ENCODE peak calls at places on chromosome 7, in seven cellular contexts. One of them, this sample, is unnamed.

GRCh38 chr7:141409219-141409618 is 142.0 kb upstream of the AGK start:
- DNase-seq in astrocyte of the spinal cord: no peak
- DNase-seq in astrocyte of the cerebellum: no peak
- DNase-seq in HL-60: no peak
- DNase-seq in heart left ventricle: no peak
- DNase-seq in fibroblast of pulmonary artery: no peak
- DNase-seq in neural progenitor cell: no peak
- DNase-seq in this sample: no peak

GRCh38 chr7:1814089-1814811 is 144.2 kb downstream of the ELFN1 start:
- DNase-seq in astrocyte of the spinal cord: no peak
- DNase-seq in astrocyte of the cerebellum: no peak
- DNase-seq in HL-60: no peak
- DNase-seq in heart left ventricle: no peak
- DNase-seq in fibroblast of pulmonary artery: no peak
- DNase-seq in neural progenitor cell: no peak
- DNase-seq in this sample: no peak

GRCh38 chr7:30068117-30068516 is 39.9 kb downstream of the PLEKHA8 start:
- DNase-seq in astrocyte of the spinal cord: peak
- DNase-seq in astrocyte of the cerebellum: peak
- DNase-seq in HL-60: no peak
- DNase-seq in heart left ventricle: no peak
- DNase-seq in fibroblast of pulmonary artery: peak
- DNase-seq in neural progenitor cell: no peak
- DNase-seq in this sample: no peak

GRCh38 chr7:28998110-28998509 is 40.0 kb upstream of the TRIL start:
- DNase-seq in astrocyte of the spinal cord: no peak
- DNase-seq in astrocyte of the cerebellum: no peak
- DNase-seq in HL-60: no peak
- DNase-seq in heart left ventricle: no peak
- DNase-seq in fibroblast of pulmonary artery: no peak
- DNase-seq in neural progenitor cell: peak
- DNase-seq in this sample: no peak

GRCh38 chr7:86013662-86014061 is 630.0 kb upstream of the GRM3 start:
- DNase-seq in astrocyte of the spinal cord: no peak
- DNase-seq in astrocyte of the cerebellum: no peak
- DNase-seq in HL-60: no peak
- DNase-seq in heart left ventricle: no peak
- DNase-seq in fibroblast of pulmonary artery: no peak
- DNase-seq in neural progenitor cell: no peak
- DNase-seq in this sample: no peak

GRCh38 chr7:90455163-90456030 is 14.0 kb upstream of the PTTG1IP2 start:
- DNase-seq in astrocyte of the spinal cord: peak
- DNase-seq in astrocyte of the cerebellum: peak
- DNase-seq in HL-60: peak
- DNase-seq in heart left ventricle: no peak
- DNase-seq in fibroblast of pulmonary artery: peak
- DNase-seq in neural progenitor cell: peak
- DNase-seq in this sample: peak

GRCh38 chr7:53418834-53419482 is 383.5 kb downstream of the POM121L12 start:
- DNase-seq in astrocyte of the spinal cord: no peak
- DNase-seq in astrocyte of the cerebellum: no peak
- DNase-seq in HL-60: no peak
- DNase-seq in heart left ventricle: no peak
- DNase-seq in fibroblast of pulmonary artery: no peak
- DNase-seq in neural progenitor cell: no peak
- DNase-seq in this sample: no peak

GRCh38 chr7:44282601-44283171 is 42.7 kb downstream of the CAMK2B start:
- DNase-seq in astrocyte of the spinal cord: no peak
- DNase-seq in astrocyte of the cerebellum: no peak
- DNase-seq in HL-60: no peak
- DNase-seq in heart left ventricle: peak
- DNase-seq in fibroblast of pulmonary artery: no peak
- DNase-seq in neural progenitor cell: no peak
- DNase-seq in this sample: no peak

GRCh38 chr7:157097569-157097968 is 41.2 kb upstream of the UBE3C start:
- DNase-seq in astrocyte of the spinal cord: no peak
- DNase-seq in astrocyte of the cerebellum: no peak
- DNase-seq in HL-60: no peak
- DNase-seq in heart left ventricle: no peak
- DNase-seq in fibroblast of pulmonary artery: no peak
- DNase-seq in neural progenitor cell: no peak
- DNase-seq in this sample: no peak

GRCh38 chr7:51132661-51133060 is 183.9 kb downstream of the COBL start:
- DNase-seq in astrocyte of the spinal cord: no peak
- DNase-seq in astrocyte of the cerebellum: no peak
- DNase-seq in HL-60: no peak
- DNase-seq in heart left ventricle: no peak
- DNase-seq in fibroblast of pulmonary artery: no peak
- DNase-seq in neural progenitor cell: no peak
- DNase-seq in this sample: no peak

GRCh38 chr7:145732521-145732920 is 384.1 kb upstream of the CNTNAP2 start:
- DNase-seq in astrocyte of the spinal cord: no peak
- DNase-seq in astrocyte of the cerebellum: no peak
- DNase-seq in HL-60: no peak
- DNase-seq in heart left ventricle: no peak
- DNase-seq in fibroblast of pulmonary artery: no peak
- DNase-seq in neural progenitor cell: no peak
- DNase-seq in this sample: no peak

GRCh38 chr7:42224391-42225003 is 12.5 kb downstream of the GLI3 start:
- DNase-seq in astrocyte of the spinal cord: no peak
- DNase-seq in astrocyte of the cerebellum: no peak
- DNase-seq in HL-60: no peak
- DNase-seq in heart left ventricle: no peak
- DNase-seq in fibroblast of pulmonary artery: no peak
- DNase-seq in neural progenitor cell: peak
- DNase-seq in this sample: no peak

GRCh38 chr7:55411844-55412243 is 46.7 kb downstream of the LANCL2 start:
- DNase-seq in astrocyte of the spinal cord: no peak
- DNase-seq in astrocyte of the cerebellum: no peak
- DNase-seq in HL-60: no peak
- DNase-seq in heart left ventricle: no peak
- DNase-seq in fibroblast of pulmonary artery: no peak
- DNase-seq in neural progenitor cell: no peak
- DNase-seq in this sample: no peak
- TF ChIP-seq CTCF in astrocyte of the spinal cord: no peak
- TF ChIP-seq CTCF in astrocyte of the cerebellum: no peak
- TF ChIP-seq CTCF in HL-60: no peak
- TF ChIP-seq CTCF in heart left ventricle: no peak
- TF ChIP-seq CTCF in fibroblast of pulmonary artery: no peak
- TF ChIP-seq CTCF in neural progenitor cell: no peak
- TF ChIP-seq CTCF in this sample: no peak

GRCh38 chr7:15920953-15921352 is 234.5 kb upstream of the MEOX2 start:
- DNase-seq in astrocyte of the spinal cord: no peak
- DNase-seq in astrocyte of the cerebellum: no peak
- DNase-seq in HL-60: no peak
- DNase-seq in heart left ventricle: no peak
- DNase-seq in fibroblast of pulmonary artery: no peak
- DNase-seq in neural progenitor cell: no peak
- DNase-seq in this sample: no peak

GRCh38 chr7:15924910-15925309 is 238.4 kb upstream of the MEOX2 start:
- DNase-seq in astrocyte of the spinal cord: no peak
- DNase-seq in astrocyte of the cerebellum: no peak
- DNase-seq in HL-60: no peak
- DNase-seq in heart left ventricle: no peak
- DNase-seq in fibroblast of pulmonary artery: no peak
- DNase-seq in neural progenitor cell: no peak
- DNase-seq in this sample: no peak

GRCh38 chr7:15925608-15926007 is 239.1 kb upstream of the MEOX2 start:
- DNase-seq in astrocyte of the spinal cord: no peak
- DNase-seq in astrocyte of the cerebellum: no peak
- DNase-seq in HL-60: no peak
- DNase-seq in heart left ventricle: no peak
- DNase-seq in fibroblast of pulmonary artery: no peak
- DNase-seq in neural progenitor cell: no peak
- DNase-seq in this sample: no peak

GRCh38 chr7:15921576-15921975 is 235.1 kb upstream of the MEOX2 start:
- DNase-seq in astrocyte of the spinal cord: peak
- DNase-seq in astrocyte of the cerebellum: no peak
- DNase-seq in HL-60: no peak
- DNase-seq in heart left ventricle: no peak
- DNase-seq in fibroblast of pulmonary artery: peak
- DNase-seq in neural progenitor cell: no peak
- DNase-seq in this sample: peak

GRCh38 chr7:15922002-15922401 is 235.5 kb upstream of the MEOX2 start:
- DNase-seq in astrocyte of the spinal cord: no peak
- DNase-seq in astrocyte of the cerebellum: no peak
- DNase-seq in HL-60: no peak
- DNase-seq in heart left ventricle: no peak
- DNase-seq in fibroblast of pulmonary artery: no peak
- DNase-seq in neural progenitor cell: no peak
- DNase-seq in this sample: no peak
- H3K4me3 ChIP-seq in astrocyte of the spinal cord: no peak
- H3K4me3 ChIP-seq in astrocyte of the cerebellum: no peak
- H3K4me3 ChIP-seq in HL-60: no peak
- H3K4me3 ChIP-seq in heart left ventricle: no peak
- H3K4me3 ChIP-seq in fibroblast of pulmonary artery: no peak
- H3K4me3 ChIP-seq in neural progenitor cell: no peak
- H3K4me3 ChIP-seq in this sample: no peak

DNA sequence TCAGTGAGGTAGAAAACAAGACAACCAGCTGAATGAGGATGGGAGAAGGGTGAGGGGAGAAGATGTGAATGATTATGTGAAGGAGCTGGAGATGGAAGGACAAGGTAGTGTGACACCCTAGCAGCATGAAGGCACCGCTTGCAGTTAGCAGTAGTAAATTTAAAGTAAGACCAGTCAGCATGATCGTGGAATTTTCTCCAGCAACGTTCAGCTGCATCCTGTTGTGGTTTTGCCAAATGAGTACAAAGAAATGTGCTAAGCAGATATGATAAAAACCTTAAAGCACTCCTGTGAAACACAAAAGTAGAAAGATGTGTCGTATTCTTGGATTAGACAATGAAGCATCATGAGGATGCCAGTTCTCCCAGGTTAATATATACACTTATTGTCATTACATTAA is 34.1 kb upstream of the IFRD1 start:
- DNase-seq in astrocyte of the spinal cord: peak
- DNase-seq in astrocyte of the cerebellum: no peak
- DNase-seq in HL-60: no peak
- DNase-seq in heart left ventricle: no peak
- DNase-seq in fibroblast of pulmonary artery: peak
- DNase-seq in neural progenitor cell: no peak
- DNase-seq in this sample: no peak
- TF ChIP-seq CTCF in astrocyte of the spinal cord: no peak
- TF ChIP-seq CTCF in astrocyte of the cerebellum: no peak
- TF ChIP-seq CTCF in HL-60: no peak
- TF ChIP-seq CTCF in heart left ventricle: no peak
- TF ChIP-seq CTCF in fibroblast of pulmonary artery: no peak
- TF ChIP-seq CTCF in neural progenitor cell: no peak
- TF ChIP-seq CTCF in this sample: no peak

GRCh38 chr7:64849250-64849923 is 53.7 kb upstream of the ZNF273 start:
- DNase-seq in astrocyte of the spinal cord: no peak
- DNase-seq in astrocyte of the cerebellum: no peak
- DNase-seq in HL-60: no peak
- DNase-seq in heart left ventricle: no peak
- DNase-seq in fibroblast of pulmonary artery: no peak
- DNase-seq in neural progenitor cell: no peak
- DNase-seq in this sample: no peak

GRCh38 chr7:64854969-64855368 is 48.1 kb upstream of the ZNF273 start:
- DNase-seq in astrocyte of the spinal cord: no peak
- DNase-seq in astrocyte of the cerebellum: no peak
- DNase-seq in HL-60: no peak
- DNase-seq in heart left ventricle: no peak
- DNase-seq in fibroblast of pulmonary artery: no peak
- DNase-seq in neural progenitor cell: no peak
- DNase-seq in this sample: no peak

GRCh38 chr7:64849924-64850499 is 53.1 kb upstream of the ZNF273 start:
- DNase-seq in astrocyte of the spinal cord: no peak
- DNase-seq in astrocyte of the cerebellum: no peak
- DNase-seq in HL-60: no peak
- DNase-seq in heart left ventricle: no peak
- DNase-seq in fibroblast of pulmonary artery: no peak
- DNase-seq in neural progenitor cell: no peak
- DNase-seq in this sample: no peak

GRCh38 chr7:64853679-64854078 is 49.4 kb upstream of the ZNF273 start:
- DNase-seq in astrocyte of the spinal cord: no peak
- DNase-seq in astrocyte of the cerebellum: no peak
- DNase-seq in HL-60: no peak
- DNase-seq in heart left ventricle: no peak
- DNase-seq in fibroblast of pulmonary artery: no peak
- DNase-seq in neural progenitor cell: no peak
- DNase-seq in this sample: no peak
- H3K4me3 ChIP-seq in astrocyte of the spinal cord: no peak
- H3K4me3 ChIP-seq in astrocyte of the cerebellum: no peak
- H3K4me3 ChIP-seq in HL-60: no peak
- H3K4me3 ChIP-seq in heart left ventricle: no peak
- H3K4me3 ChIP-seq in fibroblast of pulmonary artery: no peak
- H3K4me3 ChIP-seq in neural progenitor cell: no peak
- H3K4me3 ChIP-seq in this sample: no peak

GRCh38 chr7:121163699-121164098 is 165.1 kb upstream of the WNT16 start:
- DNase-seq in astrocyte of the spinal cord: no peak
- DNase-seq in astrocyte of the cerebellum: no peak
- DNase-seq in HL-60: no peak
- DNase-seq in heart left ventricle: no peak
- DNase-seq in fibroblast of pulmonary artery: no peak
- DNase-seq in neural progenitor cell: no peak
- DNase-seq in this sample: no peak
- TF ChIP-seq CTCF in astrocyte of the spinal cord: no peak
- TF ChIP-seq CTCF in astrocyte of the cerebellum: no peak
- TF ChIP-seq CTCF in HL-60: no peak
- TF ChIP-seq CTCF in heart left ventricle: no peak
- TF ChIP-seq CTCF in fibroblast of pulmonary artery: no peak
- TF ChIP-seq CTCF in neural progenitor cell: no peak
- TF ChIP-seq CTCF in this sample: no peak

GRCh38 chr7:76108540-76109233 is 60.8 kb downstream of the MDH2 start:
- DNase-seq in astrocyte of the spinal cord: peak
- DNase-seq in astrocyte of the cerebellum: no peak
- DNase-seq in HL-60: no peak
- DNase-seq in heart left ventricle: peak
- DNase-seq in fibroblast of pulmonary artery: peak
- DNase-seq in neural progenitor cell: no peak
- DNase-seq in this sample: no peak
- H3K4me3 ChIP-seq in astrocyte of the spinal cord: no peak
- H3K4me3 ChIP-seq in astrocyte of the cerebellum: no peak
- H3K4me3 ChIP-seq in HL-60: no peak
- H3K4me3 ChIP-seq in heart left ventricle: no peak
- H3K4me3 ChIP-seq in fibroblast of pulmonary artery: no peak
- H3K4me3 ChIP-seq in neural progenitor cell: no peak
- H3K4me3 ChIP-seq in this sample: no peak

This sample was measured in HFF-Myc.